ENCODE peak calls at places on chromosomes 2 and 18, in eight cellular contexts. L, O, P, J, F, W, G and N are unnamed samples. For H3K27me3, the result is how much of the 10 kb centered on the place peaks cover.

GRCh38 chr2:199646439-199646838 is 188.7 kb upstream of the SATB2 start:
- DNase-seq in J (no peak), W (no peak), P (no peak), O (no peak), F (no peak), G (no peak), L (no peak), N (no peak)

GRCh38 chr2:230981704-230982103 is 14.2 kb upstream of the SPATA3 start:
- DNase-seq in F (no peak), G (no peak), P (no peak), W (no peak), L (no peak), J (no peak), O (no peak), N (no peak)

GRCh38 chr2:231272961-231273360 is 74.5 kb downstream of the ARMC9 start:
- DNase-seq in O (no peak), J (no peak), F (no peak), P (no peak), G (no peak), L (peak), W (no peak), N (no peak)

GRCh38 chr2:62455957-62456692 is 49.9 kb downstream of the TMEM17 start:
- DNase-seq in F (no peak), O (no peak), J (no peak), P (no peak), W (no peak), L (no peak), G (no peak), N (peak)

GRCh38 chr2:66507673-66508127 is 72.8 kb downstream of the MEIS1 start:
- DNase-seq in W (no peak), O (no peak), G (no peak), L (no peak), P (peak), J (no peak), F (no peak), N (peak)

GRCh38 chr2:209463226-209463625 is 39.4 kb downstream of the MAP2 start:
- DNase-seq in J (no peak), L (no peak), G (no peak), W (no peak), O (no peak), P (no peak), F (no peak), N (no peak)

GRCh38 chr2:66489433-66489832 is 54.5 kb downstream of the MEIS1 start:
- DNase-seq in L (no peak), P (no peak), O (no peak), F (no peak), J (peak), G (no peak), W (no peak), N (no peak)

GRCh38 chr2:181790716-181791649 is 100.5 kb upstream of the ITPRID2 start:
- DNase-seq in G (peak), F (no peak), O (no peak), J (peak), L (peak), W (no peak), P (no peak), N (no peak)

GRCh38 chr2:64535024-64535423 is 10.9 kb downstream of the AFTPH start:
- DNase-seq in L (no peak), P (no peak), J (no peak), G (no peak), O (no peak), F (no peak), W (no peak), N (no peak)

GRCh38 chr2:144943986-144944385 is 424.1 kb upstream of the ZEB2 start:
- DNase-seq in J (peak), F (no peak), O (no peak), P (no peak), W (no peak), L (no peak), G (no peak), N (no peak)

GRCh38 chr18:45739848-45740247 is 15.9 kb downstream of the SLC14A1 start:
- DNase-seq in W (no peak), G (no peak), F (no peak), J (no peak), O (no peak), P (no peak), L (no peak), N (no peak)

GRCh38 chr18:45738660-45739059 is 14.7 kb downstream of the SLC14A1 start:
- DNase-seq in O (no peak), W (no peak), F (no peak), G (no peak), L (no peak), P (no peak), J (no peak), N (no peak)

GRCh38 chr18:45741056-45741455 is 17.1 kb downstream of the SLC14A1 start:
- DNase-seq in P (no peak), G (no peak), L (no peak), O (no peak), F (no peak), J (no peak), W (no peak), N (no peak)

GRCh38 chr18:45734944-45735343 is 11.0 kb downstream of the SLC14A1 start:
- DNase-seq in W (no peak), G (no peak), L (no peak), J (no peak), O (no peak), P (no peak), F (no peak), N (no peak)

DNA sequence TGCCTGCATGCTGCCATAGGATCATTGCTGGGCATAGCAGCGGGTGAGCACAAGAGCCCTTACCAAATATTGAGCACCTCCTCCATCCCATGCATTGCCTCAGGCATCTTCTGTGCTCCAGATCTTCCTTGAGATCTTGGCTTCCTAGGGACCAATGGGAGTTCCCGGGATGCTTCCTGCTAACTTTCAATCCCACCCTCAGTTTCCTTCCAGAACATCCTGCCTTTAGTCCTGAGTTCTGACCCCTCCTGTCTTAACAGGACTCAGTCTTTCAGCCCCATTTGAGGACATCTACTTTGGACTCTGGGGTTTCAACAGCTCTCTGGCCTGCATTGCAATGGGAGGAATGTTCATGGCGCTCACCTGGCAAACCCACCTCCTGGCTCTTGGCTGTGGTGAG is 15.3 kb downstream of the SLC14A1 start:
- DNase-seq in W (no peak), P (no peak), G (no peak), L (no peak), O (no peak), F (no peak), J (no peak), N (no peak)
- H3K27me3 ChIP-seq in W (under half), P (under half), G (under half), L (under half), O (under half), F (under half), J (under half), N (under half)

GRCh38 chr18:37611623-37612279 is 46.2 kb upstream of the CELF4 start:
- DNase-seq in P (no peak), L (no peak), F (no peak), O (no peak), J (no peak), G (no peak), W (no peak), N (no peak)

GRCh38 chr18:37612941-37613340 is 47.3 kb upstream of the CELF4 start:
- DNase-seq in F (no peak), O (no peak), J (no peak), L (no peak), P (no peak), W (no peak), G (no peak), N (no peak)

GRCh38 chr18:37607281-37607680 is 41.7 kb upstream of the CELF4 start:
- DNase-seq in L (no peak), J (no peak), P (no peak), O (no peak), W (no peak), F (no peak), G (no peak), N (no peak)

GRCh38 chr18:37612519-37612918 is 46.9 kb upstream of the CELF4 start:
- DNase-seq in W (no peak), O (no peak), P (no peak), F (no peak), J (no peak), G (no peak), L (no peak), N (no peak)

DNA sequence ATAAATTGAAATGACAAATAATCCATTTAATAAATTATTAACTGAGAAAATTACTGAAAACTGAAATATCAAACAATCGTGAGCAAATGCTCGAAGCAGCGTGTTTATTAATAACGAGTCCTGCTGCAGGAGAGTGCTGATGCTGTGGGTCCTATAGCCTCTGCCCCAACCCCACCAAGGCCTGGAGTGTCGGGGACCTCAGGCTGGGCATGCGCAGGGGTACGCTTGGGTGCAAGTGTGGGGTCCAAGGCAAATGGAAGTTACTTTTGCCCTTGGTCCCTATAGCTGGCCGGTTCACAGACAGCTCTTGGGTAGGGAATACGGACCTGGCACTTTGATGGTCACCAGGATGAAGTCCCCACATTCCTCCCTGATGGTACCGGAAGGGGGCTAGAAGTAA is 43.3 kb upstream of the CELF4 start:
- DNase-seq in O (no peak), P (no peak), J (no peak), W (no peak), G (no peak), F (no peak), L (no peak), N (no peak)
- H3K27me3 ChIP-seq in O (under half), P (under half), J (under half), W (under half), G (under half), F (under half), L (under half), N (under half)

DNA sequence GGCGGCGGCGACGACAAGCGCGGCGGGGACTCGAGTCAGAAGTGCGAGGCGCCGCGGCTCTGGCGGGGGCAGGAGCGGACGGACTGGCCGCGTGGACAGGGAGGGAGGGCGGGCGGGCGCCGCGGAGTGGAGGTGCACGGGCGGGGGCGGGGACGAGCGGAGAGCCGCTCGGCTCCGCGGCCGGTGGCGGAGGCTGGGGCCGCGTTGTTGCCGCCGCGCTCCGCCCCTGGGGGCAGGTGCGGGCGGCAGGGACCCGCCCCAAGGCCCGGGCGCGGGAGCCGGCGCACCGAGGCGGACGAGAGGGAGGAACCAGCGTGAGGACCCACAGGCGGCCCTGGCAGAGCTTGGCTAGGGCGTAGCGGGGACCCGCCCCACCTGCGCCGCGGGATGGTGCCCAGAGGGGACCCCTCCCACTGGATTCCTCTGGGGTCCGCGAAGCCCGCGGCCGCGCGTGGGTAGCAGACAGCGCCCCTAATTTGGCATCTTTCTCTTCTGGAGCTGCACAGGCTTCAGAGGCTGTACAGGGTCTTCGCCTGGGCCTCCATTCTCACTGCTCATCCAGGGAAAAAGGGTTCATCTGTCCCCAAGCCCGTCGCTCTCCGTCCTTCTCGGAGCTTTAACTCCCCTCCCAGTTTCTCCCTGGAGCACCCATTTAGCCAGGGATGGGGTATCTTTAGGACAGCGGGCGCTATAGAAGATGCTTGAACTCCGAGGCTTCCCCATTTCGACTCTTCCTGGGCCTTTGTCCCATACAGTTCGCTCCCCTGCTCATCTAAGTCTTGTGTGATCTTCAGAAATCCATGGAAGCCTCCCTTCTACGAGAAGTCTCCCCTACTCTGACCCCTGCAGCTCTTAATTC is at the start of gene TMEM163:
- DNase-seq in W (peak), P (peak), O (no peak), L (no peak), J (no peak), G (no peak), F (peak), N (peak)
- H3K27me3 ChIP-seq in W (under half), P (half or more), O (under half), L (under half), J (half or more), G (half or more), F (under half), N (half or more)

DNA sequence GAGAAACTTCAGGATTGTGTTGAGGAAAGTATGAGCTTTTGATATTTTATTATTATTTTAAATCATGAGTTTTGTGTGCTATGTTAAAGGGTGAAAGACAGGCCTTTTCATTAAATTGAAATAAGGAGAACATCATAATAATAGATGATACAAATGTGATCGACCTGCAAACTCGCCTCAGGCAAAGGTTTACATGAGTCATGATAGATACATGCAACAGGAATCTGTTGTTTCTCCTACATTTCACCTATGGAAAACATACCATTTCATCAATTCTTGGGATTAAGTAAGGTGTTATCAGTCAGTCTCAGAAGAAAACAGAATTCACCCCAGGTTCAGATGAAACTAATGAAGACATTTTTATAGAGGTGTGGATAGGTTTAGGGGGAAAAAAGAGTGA is 1992.5 kb upstream of the PIK3C3 start:
- DNase-seq in L (no peak), G (no peak), F (no peak), O (no peak), J (no peak), W (no peak), P (no peak), N (no peak)
- H3K27me3 ChIP-seq in L (under half), G (under half), F (under half), O (under half), J (under half), W (under half), P (under half), N (under half)

DNA sequence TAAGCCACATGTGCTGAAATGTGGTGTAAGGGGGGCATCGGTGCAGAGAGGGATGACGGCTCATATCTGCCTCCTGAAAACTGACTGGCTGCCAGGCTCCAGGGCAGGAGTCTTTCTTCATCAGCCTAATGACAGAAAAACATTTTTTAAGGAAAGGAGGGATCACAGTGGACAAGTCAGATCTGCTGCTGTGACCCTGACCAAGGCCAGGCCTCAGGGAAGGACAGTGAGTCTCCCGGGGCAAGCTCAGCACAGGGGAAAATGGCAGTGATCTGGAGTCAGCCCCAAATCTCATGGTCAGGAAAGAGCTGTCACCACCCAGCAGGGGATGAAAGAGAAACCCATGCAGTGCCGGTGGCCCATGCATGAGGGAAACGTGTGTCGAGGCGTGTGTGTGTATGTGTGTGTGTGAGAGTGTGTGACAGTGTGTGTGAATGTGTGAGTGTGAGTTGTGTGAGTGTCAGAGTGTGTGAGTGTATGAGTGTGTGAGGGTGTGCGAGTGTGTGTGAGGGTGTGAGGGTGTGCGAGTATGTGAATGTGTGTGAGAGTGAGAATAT is 134.5 kb downstream of the INHBB start:
- DNase-seq in P (no peak), G (no peak), W (no peak), L (no peak), O (no peak), F (no peak), J (no peak), N (no peak)
- H3K27me3 ChIP-seq in P (half or more), G (under half), W (half or more), L (under half), O (under half), F (under half), J (under half), N (under half)

GRCh38 chr2:188327518-188328205 is 36.0 kb downstream of the GULP1 start:
- DNase-seq in P (no peak), J (no peak), O (no peak), L (no peak), G (no peak), W (no peak), F (no peak), N (no peak)
- H3K27me3 ChIP-seq in P (under half), J (under half), O (under half), L (under half), G (under half), W (under half), F (under half), N (under half)